ENCODE peak calls at places on chromosomes 4 and X, in five cellular contexts. One of them, this sample, is unnamed.

GRCh38 chr4:15754323-15754722 is 23.8 kb upstream of the CD38 start:
- DNase-seq in sigmoid colon: no peak
- DNase-seq in breast epithelium: no peak
- DNase-seq in thyroid gland: no peak
- DNase-seq in transverse colon: no peak
- DNase-seq in this sample: no peak

GRCh38 chr4:177519481-177520270 is 77.4 kb upstream of the AGA start:
- DNase-seq in breast epithelium: no peak
- DNase-seq in transverse colon: no peak
- DNase-seq in thyroid gland: no peak
- DNase-seq in sigmoid colon: no peak
- DNase-seq in this sample: no peak

GRCh38 chr4:172648471-172648870 is 520.1 kb upstream of the GALNT7 start:
- DNase-seq in sigmoid colon: no peak
- DNase-seq in thyroid gland: no peak
- DNase-seq in breast epithelium: no peak
- DNase-seq in transverse colon: no peak
- DNase-seq in this sample: no peak

GRCh38 chr4:41611881-41612871 is 74.2 kb downstream of the LIMCH1 start:
- DNase-seq in thyroid gland: peak
- DNase-seq in transverse colon: peak
- DNase-seq in breast epithelium: no peak
- DNase-seq in sigmoid colon: peak
- DNase-seq in this sample: peak

GRCh38 chrX:13167444-13168207 is 123.2 kb upstream of the FAM9C start:
- DNase-seq in thyroid gland: no peak
- DNase-seq in breast epithelium: no peak
- DNase-seq in sigmoid colon: no peak
- DNase-seq in transverse colon: no peak
- DNase-seq in this sample: no peak

GRCh38 chr4:152605641-152606304 is 69.9 kb upstream of the FBXW7 start:
- DNase-seq in breast epithelium: no peak
- DNase-seq in transverse colon: no peak
- DNase-seq in thyroid gland: no peak
- DNase-seq in sigmoid colon: no peak
- DNase-seq in this sample: no peak

GRCh38 chrX:19682712-19683331 is 167.5 kb upstream of the MAP3K15 start:
- DNase-seq in breast epithelium: no peak
- DNase-seq in sigmoid colon: peak
- DNase-seq in transverse colon: peak
- DNase-seq in thyroid gland: peak
- DNase-seq in this sample: peak

GRCh38 chrX:69028006-69028760 is 137.1 kb downstream of the PJA1 start:
- DNase-seq in sigmoid colon: no peak
- DNase-seq in thyroid gland: no peak
- DNase-seq in breast epithelium: no peak
- DNase-seq in transverse colon: no peak
- DNase-seq in this sample: no peak

GRCh38 chrX:18617351-18617750 is 54.6 kb downstream of the RS1 start:
- DNase-seq in transverse colon: peak
- DNase-seq in breast epithelium: no peak
- DNase-seq in thyroid gland: no peak
- DNase-seq in sigmoid colon: no peak
- DNase-seq in this sample: no peak

GRCh38 chr4:6217716-6218381 is 17.5 kb upstream of the JAKMIP1 start:
- DNase-seq in transverse colon: no peak
- DNase-seq in thyroid gland: no peak
- DNase-seq in sigmoid colon: no peak
- DNase-seq in breast epithelium: no peak
- DNase-seq in this sample: no peak

GRCh38 chr4:476501-476900 is 22.5 kb downstream of the ZNF721 start:
- DNase-seq in breast epithelium: no peak
- DNase-seq in sigmoid colon: no peak
- DNase-seq in thyroid gland: no peak
- DNase-seq in transverse colon: no peak
- DNase-seq in this sample: no peak

GRCh38 chr4:112277705-112278448 is 7.8 kb downstream of the TIFA start:
- DNase-seq in transverse colon: no peak
- DNase-seq in thyroid gland: peak
- DNase-seq in breast epithelium: no peak
- DNase-seq in sigmoid colon: no peak
- DNase-seq in this sample: no peak

GRCh38 chr4:39466747-39467146 is 7.9 kb downstream of the LIAS start:
- DNase-seq in sigmoid colon: no peak
- DNase-seq in breast epithelium: no peak
- DNase-seq in transverse colon: no peak
- DNase-seq in thyroid gland: no peak
- DNase-seq in this sample: no peak

GRCh38 chr4:56468097-56468422 is 643 bp downstream of the SRP72 start:
- DNase-seq in sigmoid colon: no peak
- DNase-seq in transverse colon: peak
- DNase-seq in thyroid gland: peak
- DNase-seq in breast epithelium: no peak
- DNase-seq in this sample: peak

GRCh38 chr4:185965456-185966384 is 103.2 kb upstream of the TLR3 start:
- DNase-seq in sigmoid colon: no peak
- DNase-seq in breast epithelium: no peak
- DNase-seq in thyroid gland: no peak
- DNase-seq in transverse colon: no peak
- DNase-seq in this sample: no peak

GRCh38 chr4:91688413-91688812 is 615.4 kb upstream of the GRID2 start:
- DNase-seq in breast epithelium: no peak
- DNase-seq in sigmoid colon: no peak
- DNase-seq in transverse colon: no peak
- DNase-seq in thyroid gland: no peak
- DNase-seq in this sample: no peak

GRCh38 chr4:163380703-163381102 is 37.0 kb downstream of the NPY5R start:
- DNase-seq in sigmoid colon: no peak
- DNase-seq in thyroid gland: no peak
- DNase-seq in breast epithelium: no peak
- DNase-seq in transverse colon: peak
- DNase-seq in this sample: no peak

GRCh38 chrX:2711441-2711840 is 20.3 kb downstream of the CD99 start:
- DNase-seq in transverse colon: no peak
- DNase-seq in thyroid gland: no peak
- DNase-seq in breast epithelium: no peak
- DNase-seq in sigmoid colon: no peak
- DNase-seq in this sample: no peak

GRCh38 chr4:88204882-88205281 is 46.4 kb upstream of the ABCG2 start:
- DNase-seq in sigmoid colon: no peak
- DNase-seq in transverse colon: no peak
- DNase-seq in breast epithelium: no peak
- DNase-seq in thyroid gland: no peak
- DNase-seq in this sample: no peak

GRCh38 chrX:117972681-117973080 is 143.9 kb downstream of the KLHL13 start:
- DNase-seq in transverse colon: no peak
- DNase-seq in thyroid gland: no peak
- DNase-seq in sigmoid colon: no peak
- DNase-seq in breast epithelium: no peak
- DNase-seq in this sample: no peak

GRCh38 chrX:13029341-13029740 is 15.1 kb downstream of the FAM9C start:
- DNase-seq in thyroid gland: peak
- DNase-seq in transverse colon: peak
- DNase-seq in sigmoid colon: no peak
- DNase-seq in breast epithelium: peak
- DNase-seq in this sample: peak

GRCh38 chr4:37073226-37073840 is 171.2 kb upstream of the NWD2 start:
- DNase-seq in transverse colon: no peak
- DNase-seq in sigmoid colon: no peak
- DNase-seq in breast epithelium: no peak
- DNase-seq in thyroid gland: no peak
- DNase-seq in this sample: no peak

GRCh38 chr4:151540728-151541437 is 131.9 kb downstream of the FHIP1A start:
- DNase-seq in transverse colon: peak
- DNase-seq in breast epithelium: no peak
- DNase-seq in sigmoid colon: no peak
- DNase-seq in thyroid gland: no peak
- DNase-seq in this sample: peak

GRCh38 chrX:103061486-103061885 is 2.5 kb downstream of the BEX1 start:
- DNase-seq in thyroid gland: no peak
- DNase-seq in sigmoid colon: no peak
- DNase-seq in transverse colon: no peak
- DNase-seq in breast epithelium: no peak
- DNase-seq in this sample: no peak

GRCh38 chrX:103066606-103067005 is 2.6 kb upstream of the BEX1 start:
- DNase-seq in thyroid gland: no peak
- DNase-seq in transverse colon: no peak
- DNase-seq in breast epithelium: no peak
- DNase-seq in sigmoid colon: no peak
- DNase-seq in this sample: no peak

GRCh38 chrX:103063191-103063845 is 653 bp downstream of the BEX1 start:
- DNase-seq in breast epithelium: no peak
- DNase-seq in transverse colon: no peak
- DNase-seq in sigmoid colon: no peak
- DNase-seq in thyroid gland: peak
- DNase-seq in this sample: no peak

DNA sequence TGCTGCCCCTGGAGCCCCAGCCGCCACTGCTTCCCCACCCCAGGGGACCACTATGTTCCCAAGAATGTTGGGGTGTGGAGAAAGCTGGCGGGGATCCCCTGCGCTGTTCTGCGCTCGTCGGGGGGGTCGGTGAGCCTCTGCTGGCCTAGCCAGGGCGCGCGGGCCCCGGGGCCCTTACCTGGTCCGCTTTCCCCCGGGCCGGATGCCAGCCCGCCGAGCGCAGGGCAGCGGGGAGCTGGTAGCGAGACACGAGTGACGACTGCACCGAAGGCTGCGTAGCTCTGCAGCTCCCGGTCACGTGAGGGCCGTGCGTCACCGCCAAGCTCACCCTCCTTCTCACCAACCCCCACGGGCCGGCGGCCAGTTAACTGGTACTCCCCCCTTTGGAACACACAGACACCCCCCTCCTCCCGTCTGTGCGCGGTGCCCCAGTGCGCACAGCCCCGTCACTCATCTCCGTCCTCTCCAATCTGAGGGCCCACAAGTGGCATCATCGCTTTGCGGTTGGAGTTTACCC is at the start of gene BEX1:
- DNase-seq in breast epithelium: peak
- DNase-seq in transverse colon: peak
- DNase-seq in thyroid gland: peak
- DNase-seq in sigmoid colon: peak
- DNase-seq in this sample: peak
- H3K4me3 ChIP-seq in breast epithelium: peak
- H3K4me3 ChIP-seq in transverse colon: peak
- H3K4me3 ChIP-seq in thyroid gland: no peak
- H3K4me3 ChIP-seq in sigmoid colon: peak
- H3K4me3 ChIP-seq in this sample: peak

DNA sequence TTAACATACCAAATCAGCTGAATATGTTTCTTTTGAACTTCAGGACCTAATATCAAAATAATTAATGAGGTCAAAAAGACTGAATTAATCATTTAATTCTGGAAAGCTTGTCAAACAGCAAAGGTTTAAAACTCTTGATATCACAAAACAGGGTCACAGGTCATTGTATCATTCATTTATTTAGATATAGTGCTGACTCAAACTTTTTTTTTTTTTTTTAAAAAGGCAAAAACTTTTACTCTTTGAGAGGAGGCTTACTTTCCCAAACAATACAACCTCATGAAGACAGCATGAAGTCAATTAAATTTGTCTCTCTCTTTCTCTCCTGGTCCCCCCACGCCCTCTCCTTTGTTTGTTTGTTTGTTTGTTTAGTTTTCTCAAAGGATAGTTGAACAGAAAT is 15.6 kb upstream of the GPR78 start:
- DNase-seq in thyroid gland: no peak
- DNase-seq in transverse colon: no peak
- DNase-seq in breast epithelium: no peak
- DNase-seq in sigmoid colon: no peak
- DNase-seq in this sample: no peak
- TF ChIP-seq POLR2A in thyroid gland: no peak
- TF ChIP-seq POLR2A in transverse colon: no peak
- TF ChIP-seq POLR2A in breast epithelium: no peak
- TF ChIP-seq POLR2A in sigmoid colon: no peak
- TF ChIP-seq POLR2A in this sample: no peak

DNA sequence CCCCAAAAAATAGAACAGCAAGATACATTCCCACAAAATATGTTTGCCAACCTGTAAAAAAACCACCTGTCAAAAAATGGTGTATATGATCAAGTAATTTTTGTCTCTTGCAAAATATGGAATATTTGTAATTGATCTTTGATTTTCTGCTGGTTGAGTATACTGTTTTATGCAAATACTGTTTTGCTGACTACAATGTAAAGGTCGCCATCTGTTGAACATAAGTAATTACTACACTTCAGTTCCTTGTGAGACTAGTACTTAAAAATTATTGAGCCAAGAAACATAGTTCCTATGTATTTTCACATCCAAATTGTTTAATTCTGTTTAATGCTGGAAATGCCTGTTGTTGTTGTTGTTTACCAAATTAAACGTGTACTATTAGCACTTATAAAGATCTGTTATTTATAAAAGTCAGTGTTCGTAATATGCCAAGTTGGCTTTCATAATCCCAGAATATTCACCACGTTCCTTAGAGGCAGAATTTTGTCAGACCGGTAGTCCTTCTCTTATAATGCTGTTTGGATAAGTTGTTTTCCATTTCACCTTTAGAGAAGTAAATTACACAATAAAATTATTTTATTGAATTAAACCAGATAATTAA is 144.2 kb downstream of the PDLIM5 start:
- DNase-seq in thyroid gland: no peak
- DNase-seq in breast epithelium: no peak
- DNase-seq in transverse colon: no peak
- DNase-seq in sigmoid colon: no peak
- DNase-seq in this sample: peak
- TF ChIP-seq CTCF in thyroid gland: peak
- TF ChIP-seq CTCF in breast epithelium: peak
- TF ChIP-seq CTCF in transverse colon: peak
- TF ChIP-seq CTCF in sigmoid colon: peak
- TF ChIP-seq CTCF in this sample: peak

GRCh38 chrX:1537031-1537715 is at the start of gene P2RY8:
- DNase-seq in breast epithelium: no peak
- DNase-seq in transverse colon: peak
- DNase-seq in sigmoid colon: peak
- DNase-seq in thyroid gland: peak
- DNase-seq in this sample: no peak
- H3K4me3 ChIP-seq in breast epithelium: peak
- H3K4me3 ChIP-seq in transverse colon: peak
- H3K4me3 ChIP-seq in sigmoid colon: peak
- H3K4me3 ChIP-seq in thyroid gland: no peak
- H3K4me3 ChIP-seq in this sample: peak

GRCh38 chr4:5215321-5215720 is 164.0 kb downstream of the STK32B start:
- DNase-seq in breast epithelium: no peak
- DNase-seq in transverse colon: no peak
- DNase-seq in sigmoid colon: no peak
- DNase-seq in thyroid gland: no peak
- DNase-seq in this sample: no peak
- TF ChIP-seq POLR2A in breast epithelium: no peak
- TF ChIP-seq POLR2A in transverse colon: no peak
- TF ChIP-seq POLR2A in sigmoid colon: no peak
- TF ChIP-seq POLR2A in thyroid gland: no peak
- TF ChIP-seq POLR2A in this sample: no peak

This sample was measured in prostate gland.